ENCODE peak calls at places on chromosomes 7 and 10, in ten cellular contexts. U is psoas muscle, Q is HFF-Myc, Z is COR-L47, H is T follicular helper cell, P is GM04504, T is stomach, M is amniotic stem cell, B is NCI-H2107, J is GM20000. R is an unnamed sample.

GRCh38 chr10:84193846-84194423 is 402 bp upstream of the CDHR1 start:
- DNase-seq in Z (no peak), B (no peak), T (no peak), H (no peak), P (no peak), Q (no peak), J (no peak), M (no peak), U (no peak), R (peak)

GRCh38 chr10:43869669-43870322 is 221.1 kb upstream of the ZNF32 start:
- DNase-seq in P (no peak), M (no peak), U (no peak), J (no peak), Q (no peak), H (no peak), T (no peak), B (no peak), Z (no peak), R (no peak)

GRCh38 chr10:123318516-123318915 is 164.3 kb downstream of the BUB3 start:
- DNase-seq in H (no peak), J (no peak), Z (no peak), T (no peak), M (no peak), P (no peak), Q (no peak), B (no peak), U (no peak), R (no peak)

GRCh38 chr10:86170255-86171153 is 196.1 kb downstream of the GRID1 start:
- DNase-seq in U (no peak), M (no peak), Q (no peak), T (no peak), P (no peak), Z (no peak), B (no peak), H (no peak), J (peak), R (no peak)

GRCh38 chr10:24571870-24572450 is 151.7 kb downstream of the ARHGAP21 start:
- DNase-seq in Z (no peak), J (no peak), T (no peak), Q (no peak), B (no peak), H (no peak), P (no peak), U (no peak), M (no peak), R (no peak)

GRCh38 chr7:143514995-143515735 is 37.5 kb downstream of the TAS2R41 start:
- DNase-seq in P (no peak), U (peak), H (no peak), Z (no peak), J (no peak), T (no peak), M (no peak), B (no peak), Q (no peak), R (no peak)

GRCh38 chr10:117716896-117717295 is 174.3 kb downstream of the EMX2 start:
- DNase-seq in Q (no peak), P (no peak), H (no peak), Z (no peak), J (no peak), M (no peak), U (no peak), T (no peak), B (no peak), R (no peak)

GRCh38 chr10:71349401-71349800 is 30.3 kb downstream of the SLC29A3 start:
- DNase-seq in T (no peak), M (no peak), Z (no peak), J (no peak), H (no peak), Q (no peak), B (no peak), P (no peak), U (no peak), R (no peak)

R was measured in left colon.